ENCODE peak calls at places on chromosomes 16 and 17, in ten cellular contexts. B, C, Z, R, A, V, E, I, F and O are unnamed samples.

GRCh38 chr17:2500446-2500845 is 11.2 kb downstream of the METTL16 start:
- DNase-seq in C (no peak), V (no peak), Z (no peak), I (no peak), E (no peak), R (no peak), F (no peak), B (no peak), A (no peak), O (no peak)

GRCh38 chr17:32519769-32520701 is 33.2 kb downstream of the CDK5R1 start:
- DNase-seq in R (peak; percentile 17), V (no peak), B (no peak), A (no peak), C (no peak), I (peak; percentile 68), E (peak; percentile 37), Z (peak; percentile 59), F (no peak), O (peak; percentile 55)

GRCh38 chr17:7830616-7831015 is 3.4 kb upstream of the KDM6B start:
- DNase-seq in B (no peak), R (no peak), F (no peak), A (no peak), I (no peak), Z (no peak), V (no peak), E (no peak), C (no peak), O (no peak)

GRCh38 chr17:1047177-1047885 is 50.4 kb downstream of the TIMM22 start:
- DNase-seq in A (no peak), F (peak; percentile 73), C (no peak), Z (no peak), B (no peak), I (no peak), V (no peak), R (no peak), E (no peak), O (no peak)

GRCh38 chr17:65058615-65059014 is 2.1 kb upstream of the GNA13 start:
- DNase-seq in F (no peak), Z (no peak), A (no peak), V (no peak), E (no peak), R (no peak), I (no peak), C (no peak), B (no peak), O (no peak)

GRCh38 chr16:1917665-1918111 is 527 bp downstream of the HS3ST6 start:
- DNase-seq in A (no peak), V (no peak), C (no peak), E (no peak), R (no peak), I (no peak), F (no peak), B (no peak), Z (no peak), O (no peak)

GRCh38 chr17:8837438-8838075 is 29.9 kb downstream of the PIK3R6 start:
- DNase-seq in R (no peak), V (no peak), A (no peak), Z (no peak), I (no peak), C (no peak), B (no peak), E (no peak), F (no peak), O (no peak)

GRCh38 chr17:75565066-75565465 is 22.5 kb upstream of the MYO15B start:
- DNase-seq in R (no peak), E (no peak), F (peak; percentile 55), C (no peak), A (no peak), I (no peak), Z (no peak), B (peak; percentile 33), V (no peak), O (no peak)

GRCh38 chr17:42422412-42422957 is 571 bp downstream of the CAVIN1 start:
- DNase-seq in Z (no peak), B (peak; percentile 36), V (no peak), I (peak; percentile 41), R (no peak), E (no peak), A (no peak), C (no peak), F (no peak), O (peak; percentile 71)

GRCh38 chr17:7897773-7898172 is 9.2 kb downstream of the CHD3 start:
- DNase-seq in Z (peak; percentile 25), V (no peak), A (peak; percentile 19), F (peak; percentile 72), C (no peak), E (peak; percentile 26), I (no peak), B (no peak), R (no peak), O (peak; percentile 16)

GRCh38 chr16:88770459-88771293 is 14.3 kb downstream of the PIEZO1 start:
- DNase-seq in Z (no peak), I (peak; percentile 49), R (no peak), A (no peak), V (no peak), E (no peak), C (peak; percentile 76), B (peak; percentile 96), F (no peak), O (peak; percentile 92)

GRCh38 chr16:88063201-88063773 is 112.1 kb downstream of the BANP start:
- DNase-seq in A (peak; percentile 36), Z (no peak), R (peak; percentile 13), F (peak; percentile 87), V (no peak), B (no peak), I (no peak), C (peak; percentile 68), E (no peak), O (no peak)

GRCh38 chr17:9202572-9202971 is 181.3 kb downstream of the NTN1 start:
- DNase-seq in R (no peak), I (no peak), Z (no peak), F (no peak), A (no peak), B (no peak), V (no peak), C (no peak), E (no peak), O (no peak)

GRCh38 chr17:31095239-31096105 is 695 bp downstream of the NF1 start:
- DNase-seq in C (peak; percentile 61), I (peak; percentile 38), V (no peak), Z (peak; percentile 14), E (peak; percentile 23), R (no peak), B (peak; percentile 43), F (peak; percentile 34), A (peak; percentile 53), O (peak; percentile 94)

GRCh38 chr17:71446635-71447034 is 674.2 kb upstream of the SOX9 start:
- DNase-seq in R (no peak), B (no peak), I (no peak), Z (no peak), C (no peak), F (no peak), E (no peak), V (no peak), A (no peak), O (no peak)

GRCh38 chr16:17578921-17579876 is 108.4 kb upstream of the XYLT1 start:
- DNase-seq in F (peak; percentile 67), E (peak; percentile 43), R (peak; percentile 5), I (no peak), Z (peak; percentile 70), C (peak; percentile 48), V (no peak), B (peak; percentile 61), A (peak; percentile 96), O (peak; percentile 89)

GRCh38 chr17:61294777-61295176 is 104.9 kb upstream of the TBX2 start:
- DNase-seq in E (no peak), A (no peak), C (no peak), I (no peak), Z (no peak), F (peak; percentile 61), B (peak; percentile 4), V (no peak), R (no peak), O (no peak)

GRCh38 chr17:40309031-40309937 is at the start of gene RARA:
- DNase-seq in C (peak; percentile 57), I (no peak), F (no peak), V (no peak), E (no peak), R (no peak), A (no peak), Z (no peak), B (peak; percentile 46), O (peak; percentile 93)

GRCh38 chr16:58442547-58442946 is 50.3 kb downstream of the GINS3 start:
- DNase-seq in C (no peak), I (no peak), B (no peak), A (no peak), E (no peak), V (no peak), F (no peak), R (no peak), Z (no peak), O (no peak)

GRCh38 chr16:68417711-68418301 is 30.5 kb downstream of the SMPD3 start:
- DNase-seq in B (peak; percentile 75), V (no peak), C (peak; percentile 23), E (peak; percentile 85), Z (peak; percentile 72), A (no peak), R (no peak), I (peak; percentile 75), F (no peak), O (no peak)

GRCh38 chr17:9230346-9230745 is 209.0 kb downstream of the NTN1 start:
- DNase-seq in A (no peak), F (peak; percentile 44), V (no peak), C (no peak), R (no peak), Z (no peak), I (no peak), B (no peak), E (no peak), O (no peak)

GRCh38 chr17:21061158-21061835 is 18.5 kb upstream of the USP22 start:
- DNase-seq in I (no peak), B (no peak), R (no peak), C (no peak), F (no peak), E (no peak), Z (no peak), V (no peak), A (no peak), O (no peak)

GRCh38 chr17:50866950-50867855 is 1.0 kb upstream of the TOB1 start:
- DNase-seq in A (peak; percentile 97), B (peak; percentile 95), R (peak; percentile 95), Z (peak; percentile 88), V (peak; percentile 90), I (peak; percentile 91), F (peak; percentile 90), C (peak; percentile 94), E (peak; percentile 88), O (peak; percentile 99)

GRCh38 chr17:81209141-81209540 is 13.6 kb downstream of the CEP131 start:
- DNase-seq in B (no peak), Z (no peak), C (no peak), A (no peak), E (no peak), F (no peak), I (no peak), V (no peak), R (no peak), O (no peak)

GRCh38 chr16:56965149-56965938 is 3.6 kb downstream of the CETP start:
- DNase-seq in B (no peak), V (no peak), I (no peak), Z (no peak), E (no peak), R (no peak), F (no peak), A (no peak), C (no peak), O (no peak)

GRCh38 chr16:22428654-22429053 is 54.2 kb upstream of the CDR2 start:
- DNase-seq in Z (no peak), C (no peak), I (no peak), E (no peak), V (no peak), B (no peak), A (no peak), R (no peak), F (no peak), O (no peak)

GRCh38 chr17:3795758-3796102 is 5.3 kb downstream of the ITGAE start:
- DNase-seq in V (no peak), I (no peak), R (no peak), B (no peak), E (no peak), Z (no peak), F (no peak), C (no peak), A (no peak), O (no peak)

GRCh38 chr16:22787456-22788189 is 26.3 kb upstream of the HS3ST2 start:
- DNase-seq in A (no peak), C (no peak), F (peak; percentile 35), Z (no peak), B (peak; percentile 21), V (no peak), R (no peak), I (no peak), E (no peak), O (no peak)